ENCODE peak calls at places on chromosomes 1 and 21, in six cellular contexts. Z is suprapubic skin, G is SJSA1, R is heart left ventricle, I is NT2/D1, V is tibial nerve. E is an unnamed sample.
A peak's percentile ranks its signal among the peaks of the same experiment; 100 is the strongest.

GRCh38 chr1:28580706-28581530 is 11.1 kb upstream of the RAB42 start:
- DNase-seq in Z (no peak), G (peak; percentile 43), R (no peak), I (no peak), V (no peak), E (no peak)

GRCh38 chr1:32263744-32264143 is 12.7 kb downstream of the LCK start:
- DNase-seq in Z (no peak), G (no peak), R (no peak), I (no peak), V (no peak), E (no peak)

GRCh38 chr21:43289966-43290365 is 121.2 kb downstream of the CRYAA start:
- DNase-seq in Z (no peak), G (no peak), R (no peak), I (no peak), V (no peak), E (no peak)

GRCh38 chr1:19310720-19311502 is 1.0 kb downstream of the AKR7A2 start:
- DNase-seq in Z (no peak), G (no peak), R (no peak), I (no peak), V (no peak), E (peak; percentile 42)

GRCh38 chr1:76075188-76075489 is 593 bp downstream of the ST6GALNAC3 start:
- DNase-seq in Z (no peak), G (no peak), R (no peak), I (no peak), V (no peak), E (no peak)

GRCh38 chr21:34613679-34614442 is 1.1 kb downstream of the RCAN1 start:
- DNase-seq in Z (no peak), G (peak; percentile 20), R (no peak), I (no peak), V (no peak), E (no peak)

GRCh38 chr1:228085287-228085926 is 2.9 kb downstream of the ARF1 start:
- DNase-seq in Z (no peak), G (no peak), R (no peak), I (no peak), V (peak; percentile 38), E (peak; percentile 78)

GRCh38 chr1:182392045-182393028 is 747 bp upstream of the GLUL start:
- DNase-seq in Z (peak; percentile 84), G (peak; percentile 65), R (peak; percentile 64), I (no peak), V (peak; percentile 23), E (no peak)

GRCh38 chr1:226975909-226976670 is 36.0 kb downstream of the COQ8A start:
- DNase-seq in Z (peak; percentile 74), G (no peak), R (no peak), I (no peak), V (no peak), E (peak; percentile 56)

GRCh38 chr1:15083578-15083977 is 70.0 kb upstream of the TMEM51 start:
- DNase-seq in Z (no peak), G (no peak), R (no peak), I (no peak), V (no peak), E (no peak)

GRCh38 chr1:221736714-221737113 is 5.2 kb downstream of the DUSP10 start:
- DNase-seq in Z (no peak), G (no peak), R (no peak), I (no peak), V (no peak), E (no peak)
- H3K36me3 ChIP-seq in Z (peaks cover 3% of the 10 kb centered on the region), G (peaks cover 25% of the 10 kb centered on the region), R (no peaks in the 10 kb centered on the region), I (peaks cover 50% of the 10 kb centered on the region), V (no peaks in the 10 kb centered on the region), E (peaks cover 2% of the 10 kb centered on the region)

DNA sequence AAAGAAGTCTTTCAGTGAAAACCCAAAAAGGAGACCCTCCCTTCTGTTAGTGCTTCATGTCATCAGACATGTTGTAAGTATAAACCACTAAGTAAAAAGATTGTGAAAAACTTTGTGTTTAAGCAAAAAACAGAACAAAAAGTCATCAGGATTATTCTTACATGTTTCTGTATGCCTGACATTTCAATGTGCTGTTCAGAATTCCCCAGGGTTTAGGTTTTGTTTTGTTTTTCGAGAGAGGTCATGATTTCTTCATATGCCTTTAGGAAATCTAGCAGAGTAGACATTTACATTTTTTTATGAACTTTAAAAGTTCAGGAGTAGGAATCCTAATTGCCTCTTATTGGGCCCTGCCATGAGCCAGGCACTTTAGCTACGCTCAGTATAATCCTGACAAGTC is 85.3 kb downstream of the VPS13D start:
- DNase-seq in Z (no peak), G (no peak), R (no peak), I (no peak), V (no peak), E (no peak)
- H3K36me3 ChIP-seq in Z (peaks cover 84% of the 10 kb centered on the region), G (peaks cover 69% of the 10 kb centered on the region), R (peaks cover 28% of the 10 kb centered on the region), I (peaks cover 41% of the 10 kb centered on the region), V (no peaks in the 10 kb centered on the region), E (peaks cover 3% of the 10 kb centered on the region)

GRCh38 chr1:2294661-2295060 is 66.5 kb downstream of the SKI start:
- DNase-seq in Z (no peak), G (no peak), R (no peak), I (no peak), V (no peak), E (no peak)

GRCh38 chr1:2295526-2295925 is 67.4 kb downstream of the SKI start:
- DNase-seq in Z (no peak), G (no peak), R (no peak), I (no peak), V (no peak), E (no peak)

GRCh38 chr1:2294033-2294640 is 66.0 kb downstream of the SKI start:
- DNase-seq in Z (no peak), G (no peak), R (no peak), I (no peak), V (no peak), E (no peak)

GRCh38 chr1:2290595-2291510 is 62.7 kb downstream of the SKI start:
- DNase-seq in Z (peak; percentile 94), G (peak; percentile 96), R (peak; percentile 83), I (no peak), V (peak; percentile 89), E (no peak)

GRCh38 chr1:2292725-2293450 is 64.8 kb downstream of the SKI start:
- DNase-seq in Z (no peak), G (no peak), R (no peak), I (no peak), V (no peak), E (no peak)
- H3K36me3 ChIP-seq in Z (no peaks in the 10 kb centered on the region), G (no peaks in the 10 kb centered on the region), R (no peaks in the 10 kb centered on the region), I (peaks cover 51% of the 10 kb centered on the region), V (no peaks in the 10 kb centered on the region), E (no peaks in the 10 kb centered on the region)

DNA sequence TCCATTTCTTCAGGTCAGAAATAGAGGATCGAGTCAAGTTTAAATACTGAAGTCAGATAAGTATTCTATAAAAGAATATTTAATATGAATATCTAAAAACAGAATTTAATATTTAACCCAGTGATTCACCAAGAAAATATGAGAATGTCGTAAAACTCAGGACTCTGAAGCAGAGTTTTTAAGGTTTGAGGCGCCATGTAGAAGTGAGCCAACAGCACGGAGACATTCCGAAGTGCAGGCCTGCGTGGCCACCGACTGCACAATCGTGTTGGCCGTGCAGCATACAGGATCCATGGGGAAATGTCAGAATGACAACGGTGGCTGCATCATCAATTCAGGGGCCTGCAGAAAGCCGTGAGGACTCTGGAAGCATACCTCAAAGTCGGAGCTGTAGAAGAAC is 23.4 kb downstream of the MRAP start:
- DNase-seq in Z (peak; percentile 21), G (no peak), R (no peak), I (no peak), V (no peak), E (no peak)
- H3K36me3 ChIP-seq in Z (peaks cover 98% of the 10 kb centered on the region), G (peaks cover 98% of the 10 kb centered on the region), R (peaks cover 14% of the 10 kb centered on the region), I (peaks cover 97% of the 10 kb centered on the region), V (peaks cover 31% of the 10 kb centered on the region), E (peaks cover 55% of the 10 kb centered on the region)

DNA sequence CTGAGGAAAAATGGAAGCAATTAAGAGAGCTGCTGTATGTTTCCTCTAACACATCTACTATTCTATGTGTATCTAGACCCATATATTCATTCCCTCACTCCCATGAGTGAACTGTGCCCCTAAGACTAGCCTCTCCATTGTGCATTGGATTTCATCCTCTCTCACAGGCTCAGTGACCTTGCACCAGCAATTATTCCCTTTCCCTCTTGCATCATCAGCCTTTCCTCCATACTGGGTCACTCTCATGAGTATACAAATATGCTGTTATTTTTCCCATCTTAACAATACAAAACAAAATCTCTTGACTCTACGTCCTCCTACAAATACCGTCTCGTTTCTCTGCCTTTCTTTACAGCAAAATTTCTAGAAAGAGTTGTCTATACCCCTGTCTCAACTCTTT is 29.4 kb upstream of the METTL18 start:
- DNase-seq in Z (no peak), G (no peak), R (no peak), I (no peak), V (no peak), E (no peak)
- H3K36me3 ChIP-seq in Z (peaks cover 34% of the 10 kb centered on the region), G (peaks cover 71% of the 10 kb centered on the region), R (peaks cover under 1% of the 10 kb centered on the region), I (peaks cover 81% of the 10 kb centered on the region), V (no peaks in the 10 kb centered on the region), E (peaks cover 8% of the 10 kb centered on the region)

GRCh38 chr1:22753396-22754083 is 42.9 kb downstream of the EPHB2 start:
- DNase-seq in Z (no peak), G (no peak), R (no peak), I (no peak), V (peak; percentile 42), E (no peak)

GRCh38 chr1:22754106-22754768 is 43.6 kb downstream of the EPHB2 start:
- DNase-seq in Z (no peak), G (no peak), R (no peak), I (no peak), V (no peak), E (no peak)

GRCh38 chr1:22750671-22751016 is 40.0 kb downstream of the EPHB2 start:
- DNase-seq in Z (no peak), G (no peak), R (no peak), I (no peak), V (no peak), E (no peak)

GRCh38 chr1:22751124-22751531 is 40.5 kb downstream of the EPHB2 start:
- DNase-seq in Z (no peak), G (no peak), R (no peak), I (no peak), V (no peak), E (no peak)

DNA sequence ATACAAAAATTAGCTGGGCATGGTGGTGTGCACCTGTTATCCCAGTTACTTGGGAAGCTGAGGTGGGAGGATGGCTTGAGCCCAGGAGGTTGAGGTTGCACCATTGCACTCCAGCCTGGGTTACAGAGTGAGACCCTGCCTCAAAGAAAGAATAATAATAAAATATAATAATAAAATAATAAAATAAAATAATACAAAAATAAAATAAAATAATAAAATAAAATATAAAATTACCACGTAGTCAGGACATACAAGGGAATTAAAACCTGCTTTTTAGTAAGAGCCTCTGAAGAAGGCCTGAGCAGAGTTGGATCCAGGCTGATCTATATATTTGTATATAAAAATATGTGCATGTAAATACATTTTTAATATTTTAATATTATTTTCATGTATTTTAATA is 41.7 kb downstream of the EPHB2 start:
- DNase-seq in Z (no peak), G (no peak), R (no peak), I (no peak), V (no peak), E (no peak)
- H3K36me3 ChIP-seq in Z (no peaks in the 10 kb centered on the region), G (no peaks in the 10 kb centered on the region), R (no peaks in the 10 kb centered on the region), I (no peaks in the 10 kb centered on the region), V (no peaks in the 10 kb centered on the region), E (no peaks in the 10 kb centered on the region)

DNA sequence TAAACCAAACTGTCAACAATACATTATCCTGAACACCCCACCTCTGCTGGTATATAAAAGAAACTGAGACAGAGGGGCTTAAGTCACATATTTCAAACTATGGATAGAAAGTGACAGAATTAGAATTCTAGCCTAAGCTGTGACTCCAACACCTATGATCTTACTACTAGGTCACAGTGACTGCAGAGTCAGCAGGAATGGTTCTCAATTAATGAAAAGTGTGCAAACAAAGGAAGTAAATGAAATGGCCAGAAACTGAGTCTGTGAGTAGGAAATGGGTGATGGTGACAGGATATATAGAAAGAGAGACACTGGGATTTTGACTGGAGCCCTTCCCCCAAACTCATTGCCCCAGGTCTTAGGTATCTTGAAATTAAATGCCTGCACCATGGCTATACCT is 38.7 kb upstream of the SDC3 start:
- DNase-seq in Z (no peak), G (no peak), R (no peak), I (no peak), V (no peak), E (no peak)
- H3K36me3 ChIP-seq in Z (peaks cover 88% of the 10 kb centered on the region), G (peaks cover 83% of the 10 kb centered on the region), R (peaks cover 24% of the 10 kb centered on the region), I (peaks cover 85% of the 10 kb centered on the region), V (peaks cover 6% of the 10 kb centered on the region), E (peaks cover 33% of the 10 kb centered on the region)